ENCODE peak calls at places on chromosomes 13 and 19, in four cellular contexts. H is HL-60, M is SK-N-SH, N is HepG2. C is an unnamed sample.

GRCh38 chr13:45132384-45133064 is 12.2 kb downstream of the GTF2F2 start:
- DNase-seq in M (no peak), H (peak; percentile 34), N (no peak), C (no peak)

GRCh38 chr19:7293795-7294570 is at the start of gene INSR:
- DNase-seq in N (peak; percentile 83), H (peak; percentile 93), M (peak; percentile 99), C (peak; percentile 89)

GRCh38 chr19:38993271-38993670 is 17.7 kb upstream of the FBXO17 start:
- DNase-seq in H (no peak), N (no peak), M (no peak), C (no peak)

GRCh38 chr19:48476176-48476575 is 7.0 kb downstream of the CYTH2 start:
- DNase-seq in H (no peak), N (no peak), M (no peak), C (no peak)

GRCh38 chr13:27578121-27579030 is 42.0 kb downstream of the LNX2 start:
- DNase-seq in H (no peak), M (no peak), N (no peak), C (no peak)

GRCh38 chr13:113902956-113903355 is 39.1 kb upstream of the GAS6 start:
- DNase-seq in N (no peak), M (no peak), H (no peak), C (no peak)

GRCh38 chr13:112873851-112874750 is 94.9 kb upstream of the MCF2L start:
- DNase-seq in H (peak; percentile 79), N (peak; percentile 67), M (peak; percentile 93), C (peak; percentile 97)

GRCh38 chr19:7482584-7483439 is 6.0 kb downstream of the PEX11G start:
- DNase-seq in N (no peak), H (no peak), M (peak; percentile 91), C (peak; percentile 66)

GRCh38 chr13:75666646-75667351 is 30.7 kb downstream of the LMO7 start:
- DNase-seq in N (no peak), M (no peak), H (no peak), C (no peak)

GRCh38 chr19:1041272-1041834 is 1.4 kb downstream of the ABCA7 start:
- DNase-seq in H (no peak), N (no peak), M (no peak), C (no peak)

GRCh38 chr19:49911381-49912145 is 14.9 kb upstream of the IL4I1 start:
- DNase-seq in H (peak; percentile 69), M (no peak), N (no peak), C (no peak)

GRCh38 chr13:34294483-34295129 is 476.7 kb downstream of the RFC3 start:
- DNase-seq in N (no peak), M (no peak), H (no peak), C (no peak)
- TF ChIP-seq GABPA in N (no peak), M (no peak), H (no peak), C (no peak)

GRCh38 chr19:5269926-5270325 is 70.7 kb downstream of the PTPRS start:
- DNase-seq in H (no peak), M (no peak), N (no peak), C (no peak)

GRCh38 chr19:5268801-5269200 is 71.8 kb downstream of the PTPRS start:
- DNase-seq in M (no peak), N (no peak), H (no peak), C (no peak)

GRCh38 chr19:5269279-5269678 is 71.3 kb downstream of the PTPRS start:
- DNase-seq in H (no peak), M (no peak), N (no peak), C (no peak)

GRCh38 chr19:5273782-5274181 is 66.8 kb downstream of the PTPRS start:
- DNase-seq in H (no peak), M (no peak), N (no peak), C (no peak)

DNA sequence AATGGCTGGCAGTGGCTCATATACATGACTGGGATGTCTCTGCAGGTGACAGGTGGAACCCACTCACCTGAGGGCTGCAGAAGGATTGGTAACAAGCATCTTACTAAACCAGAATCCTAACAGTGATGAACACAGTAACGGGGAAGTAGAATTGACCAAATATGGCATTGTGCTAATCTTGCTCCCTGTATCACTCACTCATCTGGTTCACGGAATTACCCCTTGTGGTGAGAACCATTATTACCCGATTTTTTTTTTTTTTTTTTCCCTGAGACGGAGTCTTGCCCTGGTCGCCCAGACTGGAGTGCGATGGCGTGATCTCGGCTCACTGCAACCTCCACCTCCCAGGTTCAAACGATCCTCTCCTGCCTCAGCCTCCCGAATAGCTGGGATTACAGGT is 69.5 kb downstream of the PTPRS start:
- DNase-seq in H (no peak), M (no peak), N (no peak), C (no peak)
- TF ChIP-seq GABPA in H (no peak), M (no peak), N (no peak), C (no peak)

GRCh38 chr19:57566396-57567256 is 7.0 kb upstream of the ZNF550 start:
- DNase-seq in H (peak; percentile 19), N (no peak), M (no peak), C (no peak)
- TF ChIP-seq GABPA in H (no peak), N (no peak), M (no peak), C (no peak)

GRCh38 chr19:29263305-29264080 is 50.5 kb upstream of the UQCRFS1 start:
- DNase-seq in H (peak; percentile 38), N (peak; percentile 11), M (peak; percentile 65), C (peak; percentile 91)
- TF ChIP-seq GABPA in H (no peak), N (no peak), M (no peak), C (no peak)

DNA sequence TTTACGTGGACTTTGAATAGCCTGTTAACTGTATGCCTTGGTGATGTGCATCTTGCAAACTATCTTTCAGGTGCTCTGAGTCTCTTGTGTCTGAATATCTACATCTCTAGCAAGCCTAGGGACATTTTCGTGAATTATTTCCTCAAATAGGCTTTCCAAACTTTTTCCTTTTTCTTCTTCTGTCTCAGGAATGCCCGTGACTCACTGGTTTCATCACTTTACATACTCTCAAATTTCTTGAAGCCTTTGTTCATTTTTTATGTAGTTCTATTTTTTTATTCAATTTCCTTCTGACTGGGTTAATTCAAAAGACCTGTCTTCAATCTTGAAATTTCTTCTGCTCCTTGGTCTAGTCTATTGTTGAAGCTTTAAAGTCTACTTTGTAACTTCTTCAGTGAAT is 332.2 kb downstream of the OXGR1 start:
- DNase-seq in H (no peak), M (no peak), N (no peak), C (no peak)
- TF ChIP-seq GABPA in H (no peak), M (no peak), N (no peak), C (no peak)

C was measured in H1.